ENCODE peak calls at places on chromosomes 16 and 17, in ten cellular contexts. H, W, O, K, D, F, A, I, B and J are unnamed samples.
A peak's percentile ranks its signal among the peaks of the same experiment; 100 is the strongest.

GRCh38 chr17:56358651-56359050 is 205.4 kb downstream of the ANKFN1 start:
- DNase-seq in H (peak; percentile 32), W (peak; percentile 6), O (no peak), K (no peak), D (no peak), F (no peak), A (no peak), I (no peak), B (no peak), J (no peak)

GRCh38 chr17:29136998-29137730 is 43.0 kb downstream of the MYO18A start:
- DNase-seq in H (peak; percentile 79), W (peak; percentile 50), O (peak; percentile 95), K (no peak), D (no peak), F (no peak), A (no peak), I (peak; percentile 69), B (no peak), J (no peak)

GRCh38 chr17:34628883-34629282 is 49.5 kb downstream of the TMEM132E start:
- DNase-seq in H (no peak), W (no peak), O (no peak), K (no peak), D (no peak), F (no peak), A (no peak), I (no peak), B (no peak), J (no peak)

GRCh38 chr17:81294512-81295030 is 536 bp downstream of the SLC38A10 start:
- DNase-seq in H (peak; percentile 9), W (peak; percentile 55), O (peak; percentile 90), K (peak; percentile 19), D (peak; percentile 73), F (peak; percentile 36), A (no peak), I (no peak), B (peak; percentile 27), J (no peak)

GRCh38 chr17:78394209-78394608 is 15.8 kb downstream of the PGS1 start:
- DNase-seq in H (no peak), W (no peak), O (peak; percentile 39), K (no peak), D (no peak), F (no peak), A (no peak), I (no peak), B (no peak), J (no peak)

GRCh38 chr17:45073414-45074070 is 12.4 kb downstream of the NMT1 start:
- DNase-seq in H (peak; percentile 97), W (peak; percentile 94), O (peak; percentile 70), K (no peak), D (no peak), F (no peak), A (peak; percentile 30), I (peak; percentile 61), B (peak; percentile 97), J (no peak)

GRCh38 chr16:546909-547770 is 13.1 kb upstream of the PRR35 start:
- DNase-seq in H (peak; percentile 16), W (peak; percentile 68), O (peak; percentile 98), K (no peak), D (peak; percentile 86), F (no peak), A (peak; percentile 54), I (peak; percentile 57), B (peak; percentile 64), J (peak; percentile 87)

GRCh38 chr17:286571-286970 is 66.0 kb downstream of the RPH3AL start:
- DNase-seq in H (no peak), W (no peak), O (peak; percentile 65), K (no peak), D (peak; percentile 10), F (no peak), A (no peak), I (no peak), B (no peak), J (no peak)

GRCh38 chr16:649646-650045 is 481 bp downstream of the WDR90 start:
- DNase-seq in H (no peak), W (peak; percentile 47), O (peak; percentile 96), K (peak; percentile 49), D (no peak), F (no peak), A (no peak), I (no peak), B (no peak), J (no peak)

GRCh38 chr17:80833952-80834895 is 157.4 kb upstream of the CHMP6 start:
- DNase-seq in H (peak; percentile 73), W (peak; percentile 97), O (peak; percentile 99), K (no peak), D (no peak), F (no peak), A (peak; percentile 53), I (peak; percentile 79), B (peak; percentile 76), J (no peak)

GRCh38 chr17:77375108-77375507 is 234.3 kb downstream of the SEC14L1 start:
- DNase-seq in H (no peak), W (no peak), O (peak; percentile 93), K (no peak), D (no peak), F (no peak), A (no peak), I (no peak), B (peak; percentile 30), J (no peak)

GRCh38 chr16:58121132-58121531 is 8.0 kb downstream of the CFAP20 start:
- DNase-seq in H (no peak), W (no peak), O (peak; percentile 14), K (no peak), D (no peak), F (no peak), A (no peak), I (no peak), B (no peak), J (no peak)

GRCh38 chr17:8481089-8481488 is 45.4 kb downstream of the NDEL1 start:
- DNase-seq in H (no peak), W (no peak), O (no peak), K (no peak), D (no peak), F (no peak), A (no peak), I (no peak), B (no peak), J (no peak)

GRCh38 chr17:6947745-6948144 is 48.1 kb upstream of the ALOX12 start:
- DNase-seq in H (no peak), W (no peak), O (no peak), K (no peak), D (no peak), F (no peak), A (no peak), I (no peak), B (no peak), J (no peak)
- TF ChIP-seq CTCF in H (no peak), W (no peak), O (no peak), K (no peak), D (no peak), F (no peak), A (no peak), I (no peak), B (no peak), J (no peak)

DNA sequence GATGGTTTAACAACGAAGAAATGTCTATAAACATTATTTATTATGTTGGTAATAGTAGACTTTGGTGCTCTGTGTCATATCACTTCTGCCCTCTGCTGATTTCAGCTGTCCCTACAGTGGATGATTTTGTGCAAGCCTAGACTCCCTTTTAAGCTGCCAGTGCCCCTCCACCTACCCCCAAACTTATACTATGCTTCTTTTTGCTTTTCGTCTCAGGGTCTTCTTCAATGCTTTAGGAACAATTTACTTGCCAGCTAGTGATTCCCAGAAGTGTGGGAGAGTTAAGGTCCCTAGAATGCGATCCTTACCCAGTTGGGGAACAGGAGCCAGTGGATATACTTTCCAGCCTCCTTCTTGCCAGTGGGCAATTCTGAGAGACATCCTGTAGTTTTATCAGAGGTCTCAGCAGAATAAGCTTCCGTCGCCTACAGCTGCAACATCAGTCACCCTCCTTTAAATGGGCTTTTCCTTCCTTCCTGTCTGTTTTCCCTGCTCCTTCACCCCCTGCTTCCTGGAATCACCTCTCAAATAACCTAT is 4.1 kb downstream of the ICAM2 start:
- DNase-seq in H (no peak), W (peak; percentile 43), O (no peak), K (peak; percentile 32), D (no peak), F (no peak), A (no peak), I (no peak), B (no peak), J (no peak)
- TF ChIP-seq CTCF in H (no peak), W (no peak), O (no peak), K (no peak), D (no peak), F (no peak), A (no peak), I (peak; percentile 25), B (peak; percentile 14), J (no peak)

GRCh38 chr17:71423871-71424546 is 696.8 kb upstream of the SOX9 start:
- DNase-seq in H (peak; percentile 76), W (no peak), O (no peak), K (peak; percentile 56), D (no peak), F (peak; percentile 67), A (no peak), I (peak; percentile 47), B (peak; percentile 59), J (no peak)
- TF ChIP-seq CTCF in H (no peak), W (no peak), O (no peak), K (no peak), D (no peak), F (peak; percentile 31), A (no peak), I (no peak), B (no peak), J (no peak)

GRCh38 chr17:38560503-38561318 is 45.0 kb downstream of the SRCIN1 start:
- DNase-seq in H (peak; percentile 42), W (peak; percentile 60), O (peak; percentile 96), K (no peak), D (no peak), F (no peak), A (no peak), I (peak; percentile 58), B (peak; percentile 36), J (no peak)

GRCh38 chr17:38558751-38559024 is 47.1 kb downstream of the SRCIN1 start:
- DNase-seq in H (no peak), W (no peak), O (no peak), K (no peak), D (no peak), F (no peak), A (no peak), I (no peak), B (no peak), J (no peak)

GRCh38 chr17:38557836-38558750 is 47.7 kb downstream of the SRCIN1 start:
- DNase-seq in H (peak; percentile 86), W (peak; percentile 97), O (peak; percentile 100), K (peak; percentile 93), D (peak; percentile 93), F (peak; percentile 100), A (peak; percentile 89), I (peak; percentile 94), B (peak; percentile 93), J (peak; percentile 95)

GRCh38 chr17:38559880-38560230 is 45.9 kb downstream of the SRCIN1 start:
- DNase-seq in H (no peak), W (no peak), O (no peak), K (no peak), D (no peak), F (no peak), A (no peak), I (no peak), B (no peak), J (no peak)

GRCh38 chr17:38559025-38559879 is 46.5 kb downstream of the SRCIN1 start:
- DNase-seq in H (peak; percentile 38), W (peak; percentile 61), O (peak; percentile 88), K (peak; percentile 91), D (peak; percentile 95), F (peak; percentile 100), A (peak; percentile 86), I (peak; percentile 49), B (peak; percentile 67), J (peak; percentile 97)
- TF ChIP-seq CTCF in H (no peak), W (no peak), O (no peak), K (peak; percentile 46), D (peak; percentile 19), F (no peak), A (no peak), I (no peak), B (no peak), J (no peak)